ENCODE peak calls at places on chromosomes 12 and 14, in five cellular contexts. G is body of pancreas; J is stomach; T is fibroblast of the aortic adventitia; F is CD4-positive, CD25-positive, alpha-beta regulatory T cell. P is an unnamed sample.

GRCh38 chr12:3207174-3207573 is 130.0 kb downstream of the TSPAN9 start:
- DNase-seq in G (no peak), J (no peak), T (no peak), F (no peak), P (no peak)

GRCh38 chr12:106063826-106064575 is 74.8 kb downstream of the NUAK1 start:
- DNase-seq in G (no peak), J (no peak), T (no peak), F (no peak), P (no peak)

GRCh38 chr12:47707355-47707754 is 1.5 kb upstream of the RPAP3 start:
- DNase-seq in G (no peak), J (no peak), T (no peak), F (no peak), P (no peak)

GRCh38 chr12:30746190-30746589 is 8.6 kb downstream of the CAPRIN2 start:
- DNase-seq in G (no peak), J (no peak), T (no peak), F (no peak), P (no peak)

GRCh38 chr14:38098074-38098846 is 109.4 kb upstream of the SSTR1 start:
- DNase-seq in G (no peak), J (no peak), T (peak), F (no peak), P (no peak)

GRCh38 chr14:50999726-51000125 is 55.4 kb upstream of the PYGL start:
- DNase-seq in G (no peak), J (no peak), T (no peak), F (no peak), P (no peak)

GRCh38 chr12:53985900-53986685 is 1.1 kb downstream of the HOXC10 start:
- DNase-seq in G (no peak), J (no peak), T (no peak), F (peak), P (peak)

GRCh38 chr12:94616217-94616729 is 34.1 kb downstream of the TMCC3 start:
- DNase-seq in G (no peak), J (peak), T (no peak), F (no peak), P (peak)

GRCh38 chr14:104130974-104131651 is 7.3 kb upstream of the KIF26A start:
- DNase-seq in G (peak), J (peak), T (peak), F (peak), P (peak)

DNA sequence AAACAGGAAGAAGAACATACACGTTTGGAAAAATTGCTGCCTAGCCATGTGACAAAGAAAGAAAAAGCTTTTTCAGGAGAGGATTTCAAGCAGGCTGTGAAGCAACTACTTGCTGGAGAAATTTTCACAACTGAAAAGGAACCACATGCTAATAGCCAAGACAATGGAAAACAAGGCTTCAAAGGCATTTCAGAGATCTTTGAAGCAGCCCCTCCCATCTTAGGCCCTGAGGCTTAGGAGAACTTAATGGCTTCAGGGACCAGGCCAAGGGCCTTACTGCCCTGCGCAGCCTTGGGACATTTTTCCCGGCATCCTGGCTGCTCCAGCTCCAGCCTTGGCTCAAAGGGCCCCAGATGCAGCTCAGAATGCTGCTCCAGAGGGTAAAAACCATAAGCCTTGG is 255.9 kb upstream of the ARID2 start:
- DNase-seq in G (no peak), J (no peak), T (no peak), F (no peak), P (no peak)
- H3K4me3 ChIP-seq in G (no peak), J (no peak), T (no peak), F (no peak), P (no peak)

DNA sequence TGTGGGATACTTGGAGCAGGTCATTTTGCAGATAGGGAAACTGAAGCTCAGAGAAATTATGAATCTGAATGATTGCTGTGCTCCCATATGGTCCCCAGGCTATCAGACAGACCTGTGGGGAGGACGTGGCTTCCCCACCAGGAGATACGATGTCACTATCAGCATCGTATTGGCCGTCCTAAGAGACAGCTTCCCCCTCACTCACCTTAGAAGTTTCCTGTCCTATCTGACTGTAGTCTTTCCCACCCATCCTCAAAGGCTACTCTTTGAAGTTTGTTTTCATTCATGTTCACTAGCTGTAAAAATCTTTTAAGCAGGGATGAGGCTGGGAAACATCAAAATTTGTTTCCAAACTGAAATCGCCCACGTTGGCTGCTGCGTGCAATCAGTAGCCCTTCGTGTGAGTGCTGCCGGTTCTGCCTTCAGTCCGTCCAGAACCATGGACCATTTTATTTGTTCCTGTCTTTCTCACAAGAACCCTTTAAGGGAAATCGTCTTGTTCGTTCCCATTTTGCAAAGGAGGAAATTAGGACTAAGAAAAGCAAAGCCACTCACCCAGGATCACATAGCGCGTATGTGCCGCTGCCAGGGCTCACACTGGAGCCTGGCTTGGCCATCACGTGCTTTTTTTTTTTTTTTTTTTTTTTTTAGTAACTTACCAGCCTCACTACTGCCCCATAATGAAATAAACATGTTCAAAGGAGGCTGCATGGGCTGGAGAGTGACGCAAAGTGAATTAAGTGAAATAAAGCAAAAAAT is 1.0 kb upstream of the KDM2B start:
- DNase-seq in G (peak), J (peak), T (peak), F (peak), P (peak)
- H3K4me3 ChIP-seq in G (no peak), J (peak), T (peak), F (peak), P (no peak)

GRCh38 chr12:121892673-121893561 is 4.3 kb downstream of the PSMD9 start:
- DNase-seq in G (no peak), J (no peak), T (no peak), F (no peak), P (no peak)
- H3K4me3 ChIP-seq in G (no peak), J (no peak), T (no peak), F (no peak), P (no peak)

GRCh38 chr14:22848391-22849164 is 12.2 kb downstream of the MMP14 start:
- DNase-seq in G (peak), J (peak), T (peak), F (no peak), P (no peak)
- H3K4me3 ChIP-seq in G (no peak), J (no peak), T (peak), F (no peak), P (no peak)

DNA sequence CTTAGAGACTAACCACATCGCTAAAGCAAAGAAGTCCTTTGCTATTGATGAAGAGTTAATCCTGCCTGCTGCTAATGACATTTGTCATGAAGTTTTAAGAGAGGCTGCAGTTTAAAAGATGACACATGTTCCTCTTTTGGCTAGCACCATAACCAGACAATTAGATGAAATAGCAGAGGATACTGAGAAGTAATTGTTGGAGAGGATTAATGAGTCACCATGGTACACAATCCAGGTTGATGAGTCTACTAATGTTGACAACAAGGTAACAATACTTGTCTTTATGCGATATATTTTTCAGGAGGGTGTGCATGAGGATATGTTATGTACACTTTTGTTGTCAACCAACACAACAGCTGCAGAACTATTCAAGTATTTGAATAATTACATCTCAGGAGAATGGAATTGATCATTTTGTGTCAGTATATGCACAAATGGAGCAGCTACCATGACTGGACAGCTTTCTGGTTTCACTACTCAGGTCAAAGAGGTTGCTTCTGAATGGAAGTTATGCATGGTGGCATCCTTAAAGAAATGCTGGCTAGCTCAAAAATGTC is 56.7 kb downstream of the LRRIQ1 start:
- DNase-seq in G (no peak), J (no peak), T (no peak), F (no peak), P (no peak)
- H3K4me3 ChIP-seq in G (no peak), J (no peak), T (no peak), F (no peak), P (no peak)

GRCh38 chr14:58353516-58354299 is 42.0 kb upstream of the TOMM20L start:
- DNase-seq in G (no peak), J (no peak), T (peak), F (peak), P (no peak)
- H3K4me3 ChIP-seq in G (no peak), J (peak), T (peak), F (peak), P (no peak)

GRCh38 chr14:23093993-23094665 is 807 bp downstream of the ACIN1 start:
- DNase-seq in G (no peak), J (no peak), T (no peak), F (peak), P (no peak)

GRCh38 chr14:23093104-23093503 is 1.8 kb downstream of the ACIN1 start:
- DNase-seq in G (no peak), J (no peak), T (no peak), F (no peak), P (no peak)

GRCh38 chr14:23095196-23096108 is at the start of gene C14orf119:
- DNase-seq in G (peak), J (peak), T (peak), F (peak), P (peak)

GRCh38 chr14:23094666-23095195 is at the start of gene ACIN1:
- DNase-seq in G (no peak), J (peak), T (peak), F (peak), P (peak)

DNA sequence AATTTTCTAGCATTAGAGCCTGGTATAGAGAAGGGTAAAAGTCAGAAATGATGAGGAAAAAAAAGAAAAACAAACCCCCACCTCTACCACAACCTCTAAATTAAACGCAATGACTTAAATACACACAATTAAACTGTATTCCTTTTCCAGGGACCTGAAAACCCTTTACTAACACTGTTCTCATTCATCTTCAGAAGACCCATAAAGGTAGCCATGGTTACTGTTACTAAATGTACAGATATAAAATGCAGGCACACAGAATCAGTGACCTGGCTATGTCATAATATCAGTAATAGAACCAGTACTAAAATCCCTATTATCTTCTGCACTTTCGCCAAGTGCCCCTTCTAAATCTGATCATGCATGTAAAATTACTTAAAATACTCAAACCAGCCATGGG is 1.4 kb downstream of the ACIN1 start:
- DNase-seq in G (no peak), J (no peak), T (no peak), F (no peak), P (no peak)
- H3K4me3 ChIP-seq in G (no peak), J (peak), T (peak), F (peak), P (peak)